ENCODE peak calls at places on chromosomes 12 and 14, in nine cellular contexts. H is cardiac fibroblast; I is GM12878; J is tibial artery; Z is lower leg skin; N is heart left ventricle; L is AG09309; S is psoas muscle; U is CD8-positive, alpha-beta T cell. B is an unnamed sample.

GRCh38 chr12:117439531-117440001 is 78.1 kb upstream of the NOS1 start:
- DNase-seq in N (no peak), J (no peak), I (no peak), U (no peak), S (peak; percentile 91), Z (no peak), L (no peak), H (no peak), B (no peak)

GRCh38 chr12:47885012-47885501 is 19.7 kb downstream of the VDR start:
- DNase-seq in Z (no peak), N (no peak), S (no peak), L (no peak), H (no peak), U (no peak), J (no peak), I (peak; percentile 71), B (no peak)

GRCh38 chr12:52518574-52519469 is 1.4 kb downstream of the KRT5 start:
- DNase-seq in Z (peak; percentile 10), U (no peak), J (no peak), I (no peak), L (no peak), H (no peak), S (no peak), N (no peak), B (peak; percentile 50)

GRCh38 chr12:3747976-3748619 is 4.8 kb downstream of the CRACR2A start:
- DNase-seq in J (no peak), Z (no peak), I (no peak), L (no peak), S (no peak), N (no peak), U (no peak), H (no peak), B (no peak)

GRCh38 chr12:1362143-1362542 is 232.2 kb downstream of the FBXL14 start:
- DNase-seq in N (no peak), U (no peak), J (no peak), Z (no peak), H (no peak), S (no peak), I (no peak), L (no peak), B (no peak)

GRCh38 chr12:65525501-65526141 is 247.1 kb downstream of the MSRB3 start:
- DNase-seq in J (no peak), H (peak; percentile 97), U (no peak), L (peak; percentile 84), Z (no peak), I (no peak), N (no peak), S (no peak), B (no peak)

GRCh38 chr14:101226603-101227425 is 323.3 kb upstream of the RTL1 start:
- DNase-seq in H (no peak), N (no peak), S (peak; percentile 19), J (no peak), L (no peak), I (no peak), Z (no peak), U (no peak), B (peak; percentile 71)

GRCh38 chr12:28189774-28190320 is 409 bp upstream of the CCDC91 start:
- DNase-seq in J (no peak), L (no peak), I (no peak), S (no peak), U (no peak), H (no peak), Z (no peak), N (no peak), B (no peak)

GRCh38 chr12:124390442-124391116 is 95.7 kb downstream of the RFLNA start:
- DNase-seq in Z (no peak), H (peak; percentile 86), L (no peak), N (peak; percentile 65), S (peak; percentile 84), J (peak; percentile 78), U (no peak), I (peak; percentile 23), B (peak; percentile 89)

GRCh38 chr12:2877959-2878732 is 1.1 kb downstream of the RHNO1 start:
- DNase-seq in U (no peak), L (no peak), S (no peak), Z (no peak), N (no peak), I (no peak), H (peak; percentile 35), J (no peak), B (no peak)

GRCh38 chr14:73741386-73741875 is 27.2 kb upstream of the PNMA1 start:
- DNase-seq in I (no peak), H (peak; percentile 63), J (peak; percentile 74), S (peak; percentile 80), Z (no peak), L (no peak), U (peak; percentile 75), N (peak; percentile 83), B (no peak)

GRCh38 chr12:68038650-68039049 is 49.4 kb downstream of the IFNG-AS1 start:
- DNase-seq in S (no peak), I (no peak), L (no peak), Z (no peak), N (no peak), U (no peak), H (no peak), J (no peak), B (no peak)

DNA sequence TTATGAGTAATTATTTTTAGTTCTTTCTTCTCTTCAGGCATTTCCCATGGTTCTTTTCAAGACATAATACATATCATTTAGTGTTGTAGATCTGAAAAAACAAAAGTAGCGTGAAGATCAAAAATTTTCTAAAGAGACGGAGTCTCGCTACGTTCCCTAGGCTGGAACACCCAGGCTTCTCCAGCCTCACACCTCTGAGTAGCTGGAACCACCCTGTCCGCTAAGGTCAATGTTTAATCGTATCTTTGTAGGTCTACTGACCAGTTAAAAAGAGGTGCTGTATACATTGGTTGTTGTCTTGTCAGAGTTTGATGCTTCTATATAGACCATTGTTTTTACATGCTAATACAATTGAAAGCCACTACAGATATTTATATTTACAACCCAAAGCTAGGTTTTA is 1.3 kb upstream of the HIF1A start:
- DNase-seq in I (no peak), H (no peak), S (no peak), L (no peak), J (no peak), Z (no peak), N (no peak), U (no peak), B (no peak)
- H3K4me3 ChIP-seq in I (peak overlapping the region; percentile 72), H (no peak overlapping the region), S (no peak overlapping the region), L (no peak overlapping the region), J (no peak overlapping the region), Z (no peak overlapping the region), N (no peak overlapping the region), U (no peak overlapping the region), B (no peak overlapping the region)

GRCh38 chr14:95683793-95684192 is 2.4 kb upstream of the TCL1B start:
- DNase-seq in I (no peak), Z (no peak), J (no peak), L (no peak), N (no peak), H (no peak), S (no peak), U (no peak), B (no peak)
- TF ChIP-seq CTCF in I (peak; percentile 99), Z (no peak), J (peak; percentile 10), L (peak; percentile 32), N (peak; percentile 38), H (peak; percentile 10), S (peak; percentile 52), U (peak; percentile 21), B (no peak)

GRCh38 chr14:35532783-35533356 is 1.1 kb upstream of the INSM2 start:
- DNase-seq in J (no peak), S (no peak), N (no peak), I (no peak), Z (no peak), H (peak; percentile 21), L (no peak), U (no peak), B (no peak)

GRCh38 chr14:35534130-35534883 is at the start of gene INSM2:
- DNase-seq in J (no peak), I (no peak), L (no peak), N (no peak), Z (no peak), U (no peak), H (no peak), S (peak; percentile 36), B (no peak)

GRCh38 chr14:35534884-35535793 is 1.2 kb downstream of the INSM2 start:
- DNase-seq in S (peak; percentile 76), J (peak; percentile 39), Z (peak; percentile 17), I (no peak), U (peak; percentile 58), H (peak; percentile 65), N (peak; percentile 68), L (no peak), B (no peak)

GRCh38 chr14:35533357-35534129 is 421 bp upstream of the INSM2 start:
- DNase-seq in J (no peak), S (peak; percentile 69), U (peak; percentile 54), Z (peak; percentile 22), L (no peak), H (peak; percentile 46), I (no peak), N (peak; percentile 40), B (no peak)

DNA sequence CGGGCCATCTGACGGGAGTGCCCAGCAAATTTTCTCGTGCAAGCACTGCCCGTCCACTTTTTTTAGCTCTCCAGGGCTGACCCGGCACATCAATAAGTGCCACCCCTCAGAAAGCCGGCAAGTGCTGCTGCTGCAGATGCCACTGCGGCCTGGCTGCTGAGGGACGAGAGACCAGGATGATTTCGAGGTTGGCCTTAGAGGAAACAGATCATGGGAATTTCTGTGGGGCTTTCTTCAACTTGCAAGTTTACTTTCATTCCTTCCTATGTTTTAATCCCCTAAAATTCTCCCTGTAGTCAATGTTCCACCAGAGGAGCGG is 1.8 kb downstream of the INSM2 start:
- DNase-seq in U (no peak), I (no peak), J (no peak), H (no peak), S (no peak), L (no peak), N (no peak), Z (no peak), B (no peak)
- H3K4me3 ChIP-seq in U (no peak overlapping the region), I (no peak overlapping the region), J (no peak overlapping the region), H (no peak overlapping the region), S (peak overlapping the region; percentile 76), L (no peak overlapping the region), N (no peak overlapping the region), Z (no peak overlapping the region), B (peak overlapping the region; percentile 73)

DNA sequence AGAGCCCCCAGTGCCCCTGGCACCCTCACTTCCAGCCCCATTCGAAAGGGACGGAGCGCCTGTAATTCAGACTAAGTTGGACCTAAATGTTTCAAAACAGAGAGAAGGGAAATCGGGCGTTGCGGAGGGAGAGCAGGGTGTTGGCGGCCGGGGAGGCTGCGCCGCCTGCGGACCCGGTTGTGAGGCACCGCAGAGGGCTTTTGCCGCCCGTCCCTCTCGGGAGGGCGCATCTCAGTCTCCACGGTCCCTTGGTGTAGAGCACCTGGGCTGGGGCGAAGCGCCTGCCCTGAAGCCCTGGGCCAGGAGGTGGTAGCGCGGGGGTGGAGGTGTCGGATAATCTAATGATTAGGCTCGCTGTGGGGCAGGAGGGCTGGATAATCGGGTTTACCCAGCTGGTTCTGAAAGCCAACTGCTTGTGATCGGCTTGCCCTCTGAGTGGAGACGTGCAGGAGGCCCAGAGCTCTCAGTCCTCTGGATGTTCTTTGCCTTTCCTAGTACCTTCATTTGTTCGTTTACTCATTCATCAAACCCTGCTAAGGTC is 884 bp downstream of the DAAM1 start:
- DNase-seq in S (peak; percentile 62), Z (peak; percentile 38), J (no peak), H (peak; percentile 35), U (peak; percentile 39), L (no peak), N (peak; percentile 27), I (no peak), B (peak; percentile 76)
- TF ChIP-seq CTCF in S (no peak), Z (no peak), J (peak; percentile 7), H (no peak), U (no peak), L (no peak), N (no peak), I (no peak), B (no peak)